ENCODE peak calls at places on chromosomes 3 and 15, in six cellular contexts. E is HepG2, B is IMR-90, I is H1, A is SK-N-SH, G is K562. H is an unnamed sample.

GRCh38 chr15:30872341-30872748 is 31.4 kb upstream of the FAN1 start:
- DNase-seq in E (no peak), A (no peak), B (peak), I (no peak), G (no peak), H (no peak)

GRCh38 chr3:53689681-53690080 is 156.5 kb downstream of the CHDH start:
- DNase-seq in A (no peak), I (no peak), E (no peak), B (no peak), G (no peak), H (no peak)

GRCh38 chr3:139548801-139549200 is 9.3 kb upstream of the RBP1 start:
- DNase-seq in B (no peak), G (no peak), E (no peak), A (no peak), I (no peak), H (no peak)

GRCh38 chr15:70474682-70475438 is 288.5 kb downstream of the UACA start:
- DNase-seq in E (no peak), I (no peak), B (peak), A (no peak), G (no peak), H (peak)

GRCh38 chr15:48017747-48018146 is 103.0 kb upstream of the SLC24A5 start:
- DNase-seq in B (no peak), G (no peak), I (no peak), A (no peak), E (no peak), H (no peak)

GRCh38 chr3:157239082-157239704 is 79.2 kb upstream of the CCNL1 start:
- DNase-seq in G (peak), A (peak), B (peak), E (peak), I (peak), H (peak)

GRCh38 chr3:124424396-124424795 is 305.9 kb upstream of the UMPS start:
- DNase-seq in I (no peak), E (no peak), G (no peak), B (no peak), A (no peak), H (no peak)

GRCh38 chr3:100042144-100042543 is 72.2 kb downstream of the FILIP1L start:
- DNase-seq in B (peak), A (peak), E (no peak), I (no peak), G (no peak), H (no peak)

GRCh38 chr3:194537732-194538247 is 51.0 kb upstream of the ATP13A3 start:
- DNase-seq in E (peak), B (peak), I (no peak), A (no peak), G (no peak), H (no peak)

DNA sequence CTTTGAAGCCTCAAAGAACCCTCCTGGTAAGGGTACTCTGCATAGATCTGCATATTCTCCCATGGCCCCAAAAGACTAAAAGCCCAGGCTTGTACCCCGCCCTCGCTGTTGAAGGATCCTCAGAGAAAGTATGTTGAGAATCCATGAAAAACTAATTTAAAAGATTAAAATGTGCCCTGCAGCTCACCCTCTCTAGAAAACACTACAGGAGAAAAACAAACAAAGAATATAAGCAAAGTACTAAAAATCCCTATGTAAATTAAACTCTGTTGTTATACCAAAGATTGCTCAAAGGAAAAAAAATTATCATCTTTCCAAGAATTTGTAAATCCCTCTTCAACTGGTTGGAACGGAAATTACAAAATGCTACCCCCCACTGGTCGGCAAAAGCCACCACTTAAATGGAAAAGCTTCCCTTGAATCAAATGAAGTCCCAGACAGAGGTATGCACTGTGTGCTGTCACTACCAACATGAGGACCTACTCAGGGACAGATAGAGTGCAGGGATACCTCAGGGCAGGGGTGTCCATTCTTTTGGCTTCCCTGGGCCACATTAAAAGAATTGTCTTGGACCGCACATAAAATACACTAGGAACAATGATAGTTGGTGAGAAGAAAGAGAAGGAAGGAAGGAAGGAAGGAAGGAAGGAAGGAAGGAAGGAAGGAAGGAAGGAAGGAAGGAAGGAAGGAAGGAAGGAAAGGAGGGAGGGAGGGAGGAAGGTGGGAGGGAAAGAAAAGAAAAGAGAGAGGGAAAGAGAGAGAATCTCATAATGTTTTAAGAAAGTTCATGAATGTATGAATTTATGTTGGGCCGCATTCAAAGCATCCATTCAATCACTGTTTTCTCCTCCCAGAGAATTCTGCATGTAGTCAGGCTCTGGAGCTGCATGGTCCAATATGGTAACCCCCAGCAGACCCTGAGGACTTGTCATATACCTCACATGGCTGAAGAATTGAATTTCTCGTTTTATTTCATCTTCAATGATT is 88.1 kb downstream of the MAGI1 start:
- DNase-seq in G (no peak), E (no peak), A (no peak), B (no peak), I (peak), H (no peak)
- H3K4me3 ChIP-seq in G (no peak), E (no peak), A (no peak), B (no peak), I (peak), H (no peak)

DNA sequence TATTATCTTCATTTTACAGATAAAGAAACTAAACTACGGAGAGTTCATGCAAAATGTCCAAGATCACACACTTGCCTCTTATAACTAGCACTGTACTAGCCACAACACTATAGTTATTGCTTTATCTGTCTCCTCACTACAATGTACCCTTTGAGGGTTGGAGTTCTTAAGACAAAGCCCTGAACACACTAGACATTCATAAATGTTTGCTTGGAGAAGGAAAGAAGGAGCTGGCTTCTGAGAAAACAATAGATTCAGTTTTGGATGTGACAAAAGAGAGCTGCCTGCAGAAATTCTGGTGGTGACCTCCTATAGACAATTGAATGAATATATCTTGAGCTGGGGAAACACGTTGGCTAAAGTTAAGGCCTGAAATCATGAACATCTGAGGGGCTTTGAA is 169.9 kb upstream of the ARHGEF26 start:
- DNase-seq in B (no peak), G (no peak), E (no peak), I (no peak), A (no peak), H (no peak)
- TF ChIP-seq RFX5 in B (no peak), G (no peak), E (no peak), I (no peak), A (no peak), H (no peak)

GRCh38 chr3:158761350-158761749 is 29.1 kb upstream of the RARRES1 start:
- DNase-seq in I (no peak), A (no peak), G (no peak), B (no peak), E (no peak), H (no peak)
- H3K4me3 ChIP-seq in I (no peak), A (no peak), G (no peak), B (no peak), E (no peak), H (no peak)

GRCh38 chr15:66617137-66618090 is 51.6 kb upstream of the LCTL start:
- DNase-seq in A (no peak), G (no peak), B (peak), I (no peak), E (peak), H (no peak)
- TF ChIP-seq RFX5 in A (no peak), G (no peak), B (no peak), I (no peak), E (no peak), H (no peak)